ENCODE peak calls at places on chromosomes 16 and 17, in six cellular contexts. T is NCI-H2029, O is NCI-H460, J is glutamatergic neuron, Q is Right ventricle myocardium superior, M is H9. C is an unnamed sample.

GRCh38 chr17:7582401-7583252 is 1.0 kb upstream of the MPDU1 start:
- DNase-seq in T (no peak), O (no peak), J (no peak), Q (no peak), M (peak), C (peak)

GRCh38 chr16:20762404-20763123 is 1.2 kb upstream of the ACSM3 start:
- DNase-seq in T (no peak), O (no peak), J (no peak), Q (no peak), M (no peak), C (no peak)

GRCh38 chr16:1450841-1451240 is 6.5 kb upstream of the CCDC154 start:
- DNase-seq in T (no peak), O (no peak), J (no peak), Q (no peak), M (no peak), C (no peak)

GRCh38 chr16:85648782-85649181 is 35.7 kb downstream of the GSE1 start:
- DNase-seq in T (no peak), O (no peak), J (no peak), Q (no peak), M (no peak), C (no peak)

GRCh38 chr16:89122322-89122831 is 28.7 kb downstream of the ACSF3 start:
- DNase-seq in T (peak), O (no peak), J (peak), Q (peak), M (no peak), C (peak)

GRCh38 chr16:27720731-27721547 is 171.0 kb downstream of the KATNIP start:
- DNase-seq in T (no peak), O (no peak), J (no peak), Q (peak), M (no peak), C (peak)

GRCh38 chr16:85577899-85578598 is 35.1 kb upstream of the GSE1 start:
- DNase-seq in T (no peak), O (no peak), J (no peak), Q (no peak), M (no peak), C (no peak)

GRCh38 chr16:69927056-69927757 is 23.9 kb upstream of the CLEC18A start:
- DNase-seq in T (no peak), O (no peak), J (peak), Q (peak), M (no peak), C (peak)

GRCh38 chr16:86363836-86364618 is 146.3 kb upstream of the FOXF1 start:
- DNase-seq in T (no peak), O (no peak), J (no peak), Q (no peak), M (no peak), C (no peak)

GRCh38 chr16:2611499-2611862 is 70.8 kb upstream of the KCTD5 start:
- DNase-seq in T (no peak), O (no peak), J (no peak), Q (no peak), M (no peak), C (peak)

GRCh38 chr16:9836118-9836736 is 346.0 kb downstream of the GRIN2A start:
- DNase-seq in T (no peak), O (peak), J (no peak), Q (no peak), M (no peak), C (no peak)

C was measured in kidney.